ENCODE peak calls at places on chromosomes 11 and 22, in four cellular contexts. One of them, this sample, is unnamed.

GRCh38 chr11:14541180-14541579 is 21.0 kb upstream of the PSMA1 start:
- DNase-seq in central memory CD4-positive, alpha-beta T cell: no peak
- DNase-seq in Panc1: no peak
- DNase-seq in iPS-NIHi11: no peak
- DNase-seq in this sample: no peak

GRCh38 chr11:88297320-88298263 is 39.9 kb downstream of the CTSC start:
- DNase-seq in Panc1: no peak
- DNase-seq in central memory CD4-positive, alpha-beta T cell: no peak
- DNase-seq in iPS-NIHi11: no peak
- DNase-seq in this sample: no peak

GRCh38 chr11:108494182-108494581 is 4.0 kb downstream of the POGLUT3 start:
- DNase-seq in Panc1: no peak
- DNase-seq in iPS-NIHi11: no peak
- DNase-seq in central memory CD4-positive, alpha-beta T cell: no peak
- DNase-seq in this sample: no peak

GRCh38 chr11:109424893-109425292 is 2.9 kb downstream of the C11orf87 start:
- DNase-seq in Panc1: no peak
- DNase-seq in central memory CD4-positive, alpha-beta T cell: no peak
- DNase-seq in iPS-NIHi11: peak
- DNase-seq in this sample: no peak

GRCh38 chr11:10902301-10902700 is 44.4 kb upstream of the ZBED5 start:
- DNase-seq in iPS-NIHi11: no peak
- DNase-seq in central memory CD4-positive, alpha-beta T cell: no peak
- DNase-seq in Panc1: no peak
- DNase-seq in this sample: no peak

GRCh38 chr22:37419370-37419915 is 7.8 kb downstream of the ELFN2 start:
- DNase-seq in central memory CD4-positive, alpha-beta T cell: no peak
- DNase-seq in Panc1: no peak
- DNase-seq in iPS-NIHi11: no peak
- DNase-seq in this sample: no peak

GRCh38 chr22:24142831-24143230 is 38.5 kb upstream of the SUSD2 start:
- DNase-seq in iPS-NIHi11: no peak
- DNase-seq in Panc1: no peak
- DNase-seq in central memory CD4-positive, alpha-beta T cell: no peak
- DNase-seq in this sample: no peak

GRCh38 chr11:96303067-96303466 is 39.9 kb downstream of the MAML2 start:
- DNase-seq in central memory CD4-positive, alpha-beta T cell: no peak
- DNase-seq in iPS-NIHi11: no peak
- DNase-seq in Panc1: no peak
- DNase-seq in this sample: no peak

GRCh38 chr11:97909544-97910394 is 1111.0 kb upstream of the CNTN5 start:
- DNase-seq in central memory CD4-positive, alpha-beta T cell: no peak
- DNase-seq in iPS-NIHi11: no peak
- DNase-seq in Panc1: no peak
- DNase-seq in this sample: no peak

GRCh38 chr11:1734571-1735081 is 15.8 kb downstream of the IFITM10 start:
- DNase-seq in central memory CD4-positive, alpha-beta T cell: no peak
- DNase-seq in iPS-NIHi11: no peak
- DNase-seq in Panc1: no peak
- DNase-seq in this sample: no peak

GRCh38 chr11:102446606-102447005 is 6.0 kb downstream of the TMEM123 start:
- DNase-seq in central memory CD4-positive, alpha-beta T cell: no peak
- DNase-seq in Panc1: no peak
- DNase-seq in iPS-NIHi11: no peak
- DNase-seq in this sample: no peak

GRCh38 chr22:23289851-23290724 is 109.8 kb downstream of the BCR start:
- DNase-seq in Panc1: peak
- DNase-seq in iPS-NIHi11: peak
- DNase-seq in central memory CD4-positive, alpha-beta T cell: peak
- DNase-seq in this sample: peak

GRCh38 chr11:86041975-86042378 is 26.9 kb downstream of the PICALM start:
- DNase-seq in central memory CD4-positive, alpha-beta T cell: peak
- DNase-seq in iPS-NIHi11: peak
- DNase-seq in Panc1: peak
- DNase-seq in this sample: peak

GRCh38 chr11:105000167-105000566 is 22.8 kb downstream of the CASP5 start:
- DNase-seq in iPS-NIHi11: peak
- DNase-seq in central memory CD4-positive, alpha-beta T cell: no peak
- DNase-seq in Panc1: no peak
- DNase-seq in this sample: peak

GRCh38 chr22:24834845-24835570 is 29.0 kb downstream of the SGSM1 start:
- DNase-seq in iPS-NIHi11: peak
- DNase-seq in central memory CD4-positive, alpha-beta T cell: no peak
- DNase-seq in Panc1: no peak
- DNase-seq in this sample: no peak

GRCh38 chr11:67452141-67452952 is at the start of gene GPR152:
- DNase-seq in iPS-NIHi11: no peak
- DNase-seq in Panc1: no peak
- DNase-seq in central memory CD4-positive, alpha-beta T cell: no peak
- DNase-seq in this sample: no peak

GRCh38 chr22:49934891-49935557 is 16.6 kb downstream of the CRELD2 start:
- DNase-seq in central memory CD4-positive, alpha-beta T cell: peak
- DNase-seq in Panc1: no peak
- DNase-seq in iPS-NIHi11: peak
- DNase-seq in this sample: peak

GRCh38 chr22:49571326-49571725 is 256.3 kb downstream of the BRD1 start:
- DNase-seq in central memory CD4-positive, alpha-beta T cell: no peak
- DNase-seq in iPS-NIHi11: no peak
- DNase-seq in Panc1: no peak
- DNase-seq in this sample: no peak

GRCh38 chr11:116687458-116688201 is 85.2 kb downstream of the BUD13 start:
- DNase-seq in central memory CD4-positive, alpha-beta T cell: no peak
- DNase-seq in iPS-NIHi11: peak
- DNase-seq in Panc1: no peak
- DNase-seq in this sample: no peak

GRCh38 chr11:83760942-83761341 is 474.8 kb upstream of the CCDC90B start:
- DNase-seq in Panc1: no peak
- DNase-seq in central memory CD4-positive, alpha-beta T cell: no peak
- DNase-seq in iPS-NIHi11: no peak
- DNase-seq in this sample: no peak

GRCh38 chr11:2752923-2753322 is 53.1 kb upstream of the KCNQ1OT1 start:
- DNase-seq in Panc1: no peak
- DNase-seq in iPS-NIHi11: no peak
- DNase-seq in central memory CD4-positive, alpha-beta T cell: no peak
- DNase-seq in this sample: no peak